ENCODE peak calls at places on chromosome 22, in nine cellular contexts. K, X, Y, A, S, R, B, U and V are unnamed samples.
A peak's percentile ranks its signal among the peaks of the same experiment; 100 is the strongest.

GRCh38 chr22:42299586-42300285 is 29.3 kb upstream of the TCF20 start:
- DNase-seq in X (peak; percentile 73), R (no peak), A (no peak), K (peak; percentile 48), B (peak; percentile 32), S (no peak), Y (no peak), U (peak; percentile 61), V (no peak)

GRCh38 chr22:44391481-44392445 is 79.0 kb upstream of the SHISAL1 start:
- DNase-seq in Y (no peak), U (peak; percentile 9), X (no peak), S (no peak), R (no peak), K (peak; percentile 1), B (no peak), A (peak; percentile 68), V (no peak)

GRCh38 chr22:26848244-26848920 is 191.0 kb downstream of the MIAT start:
- DNase-seq in A (peak; percentile 50), R (peak; percentile 50), S (no peak), U (no peak), B (no peak), X (no peak), K (no peak), Y (peak; percentile 28), V (no peak)

GRCh38 chr22:35349704-35350538 is 31.0 kb upstream of the HMOX1 start:
- DNase-seq in Y (peak; percentile 47), A (no peak), S (no peak), X (peak; percentile 84), U (no peak), K (no peak), R (no peak), B (no peak), V (no peak)

GRCh38 chr22:43274595-43275240 is 68.5 kb downstream of the SCUBE1 start:
- DNase-seq in S (no peak), B (no peak), R (no peak), U (no peak), A (no peak), X (no peak), K (no peak), Y (no peak), V (no peak)

GRCh38 chr22:46737105-46737975 is 712 bp downstream of the CERK start:
- DNase-seq in Y (peak; percentile 47), A (peak; percentile 90), K (peak; percentile 47), U (peak; percentile 58), B (peak; percentile 52), S (no peak), R (peak; percentile 35), X (peak; percentile 69), V (no peak)

GRCh38 chr22:32333141-32333768 is 24.4 kb upstream of the RFPL3 start:
- DNase-seq in S (no peak), Y (no peak), U (no peak), X (no peak), R (no peak), B (no peak), K (no peak), A (peak; percentile 59), V (no peak)

GRCh38 chr22:30572840-30573593 is 1.4 kb downstream of the GAL3ST1 start:
- DNase-seq in R (peak; percentile 54), A (no peak), U (no peak), S (no peak), Y (no peak), B (no peak), X (no peak), K (no peak), V (no peak)

GRCh38 chr22:45999379-45999971 is 22.5 kb upstream of the WNT7B start:
- DNase-seq in X (peak; percentile 45), R (no peak), U (no peak), A (no peak), K (peak; percentile 11), S (no peak), Y (no peak), B (no peak), V (no peak)

GRCh38 chr22:25113316-25113721 is 86.3 kb upstream of the CRYBB3 start:
- DNase-seq in B (no peak), A (no peak), Y (no peak), R (peak; percentile 72), X (no peak), S (no peak), K (no peak), U (no peak), V (no peak)

GRCh38 chr22:25110596-25110845 is 89.1 kb upstream of the CRYBB3 start:
- DNase-seq in Y (no peak), A (no peak), B (no peak), X (no peak), U (no peak), R (no peak), K (no peak), S (no peak), V (no peak)

GRCh38 chr22:25110846-25111578 is 88.6 kb upstream of the CRYBB3 start:
- DNase-seq in B (peak; percentile 66), S (peak; percentile 42), R (peak; percentile 91), A (peak; percentile 89), X (no peak), K (peak; percentile 31), Y (peak; percentile 85), U (peak; percentile 80), V (no peak)

GRCh38 chr22:25112538-25113253 is 87.0 kb upstream of the CRYBB3 start:
- DNase-seq in Y (no peak), S (no peak), A (no peak), B (no peak), K (no peak), X (no peak), R (no peak), U (no peak), V (no peak)

GRCh38 chr22:25111579-25112517 is 87.8 kb upstream of the CRYBB3 start:
- DNase-seq in S (no peak), X (no peak), Y (no peak), U (peak; percentile 23), K (no peak), R (peak; percentile 24), A (no peak), B (no peak), V (no peak)
- TF ChIP-seq CTCF in S (no peak), X (no peak), Y (no peak), U (no peak), K (no peak), R (no peak), A (no peak), B (no peak), V (no peak)

GRCh38 chr22:19820880-19821522 is 33.7 kb downstream of the GNB1L start:
- DNase-seq in R (no peak), Y (no peak), X (no peak), B (no peak), K (no peak), A (peak; percentile 78), S (no peak), U (no peak), V (no peak)
- TF ChIP-seq CTCF in R (no peak), Y (no peak), X (peak; percentile 41), B (no peak), K (no peak), A (no peak), S (no peak), U (no peak), V (no peak)

GRCh38 chr22:49861642-49862407 is 8.2 kb downstream of the ZBED4 start:
- DNase-seq in S (no peak), K (no peak), B (no peak), U (no peak), A (no peak), R (no peak), X (no peak), Y (no peak), V (no peak)

GRCh38 chr22:49855491-49855911 is 1.9 kb downstream of the ZBED4 start:
- DNase-seq in R (peak; percentile 15), B (no peak), A (no peak), U (no peak), Y (peak; percentile 15), K (no peak), X (no peak), S (no peak), V (no peak)

GRCh38 chr22:49856766-49857618 is 3.3 kb downstream of the ZBED4 start:
- DNase-seq in X (no peak), K (no peak), Y (no peak), S (no peak), B (no peak), R (no peak), U (no peak), A (no peak), V (no peak)

GRCh38 chr22:49856343-49856742 is 2.7 kb downstream of the ZBED4 start:
- DNase-seq in Y (no peak), X (no peak), U (no peak), A (no peak), R (no peak), B (no peak), S (no peak), K (no peak), V (no peak)

DNA sequence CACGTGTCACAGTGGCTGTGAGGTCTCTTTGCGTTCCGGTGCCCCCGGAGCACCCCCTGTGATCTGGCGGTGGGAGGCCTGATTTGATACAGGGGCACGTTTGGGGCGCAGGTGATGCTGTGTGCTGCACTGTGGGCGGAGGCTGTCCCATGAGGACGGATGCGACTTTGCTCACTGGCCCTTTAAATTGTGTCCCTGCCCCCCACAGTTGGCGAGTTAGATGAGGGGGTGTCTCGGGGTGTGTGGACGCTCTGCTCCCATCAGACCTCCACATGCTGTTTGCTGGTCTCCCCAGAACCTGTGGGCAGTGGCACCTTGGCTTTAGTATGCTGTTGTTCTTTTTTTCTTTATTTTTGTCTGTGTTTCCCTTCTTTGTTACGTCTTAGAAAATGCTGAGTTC is 5.2 kb downstream of the ZBED4 start:
- DNase-seq in U (no peak), K (no peak), R (no peak), Y (no peak), B (no peak), A (no peak), S (no peak), X (no peak), V (no peak)
- TF ChIP-seq CTCF in U (no peak), K (no peak), R (no peak), Y (no peak), B (no peak), A (no peak), S (no peak), X (no peak), V (no peak)

GRCh38 chr22:38982008-38982927 is at the start of gene APOBEC3B:
- DNase-seq in X (peak; percentile 47), A (peak; percentile 95), R (peak; percentile 90), Y (peak; percentile 93), S (peak; percentile 79), K (peak; percentile 54), B (peak; percentile 86), U (no peak), V (no peak)

GRCh38 chr22:38986629-38987028 is 4.5 kb downstream of the APOBEC3B start:
- DNase-seq in A (no peak), Y (no peak), X (no peak), B (no peak), K (no peak), S (no peak), R (no peak), U (no peak), V (no peak)

GRCh38 chr22:38981659-38982007 is 514 bp upstream of the APOBEC3B start:
- DNase-seq in R (no peak), S (no peak), Y (peak; percentile 8), B (no peak), K (no peak), X (no peak), U (no peak), A (no peak), V (no peak)

GRCh38 chr22:38984224-38984623 is 2.1 kb downstream of the APOBEC3B start:
- DNase-seq in S (no peak), R (no peak), Y (no peak), U (no peak), A (no peak), B (no peak), X (peak; percentile 50), K (no peak), V (no peak)

GRCh38 chr22:38981005-38981658 is 1.0 kb upstream of the APOBEC3B start:
- DNase-seq in S (no peak), R (peak; percentile 70), Y (no peak), A (no peak), U (no peak), B (no peak), X (peak; percentile 26), K (no peak), V (no peak)
- TF ChIP-seq CTCF in S (peak; percentile 37), R (peak; percentile 45), Y (peak; percentile 20), A (no peak), U (no peak), B (no peak), X (peak; percentile 68), K (no peak), V (no peak)